ENCODE peak calls at places on chromosomes 13 and 19, in six cellular contexts. O, G, V, A, Q and Y are unnamed samples. For H3K27me3, the result is how much of the 10 kb centered on the place peaks cover.

GRCh38 chr13:21045101-21045500 is 16.3 kb downstream of the LATS2 start:
- DNase-seq in O (no peak), G (no peak), V (no peak), A (no peak), Q (no peak), Y (no peak)

GRCh38 chr13:73293902-73294523 is 235.2 kb downstream of the KLF5 start:
- DNase-seq in O (no peak), G (no peak), V (no peak), A (no peak), Q (no peak), Y (peak)

GRCh38 chr19:28519950-28520861 is 692.7 kb downstream of the UQCRFS1 start:
- DNase-seq in O (no peak), G (no peak), V (no peak), A (peak), Q (no peak), Y (no peak)

GRCh38 chr13:93746589-93746988 is 520.0 kb downstream of the GPC6 start:
- DNase-seq in O (no peak), G (no peak), V (no peak), A (no peak), Q (no peak), Y (no peak)

GRCh38 chr13:73913043-73913740 is 221.0 kb downstream of the KLF12 start:
- DNase-seq in O (peak), G (no peak), V (no peak), A (no peak), Q (no peak), Y (no peak)

GRCh38 chr13:44148159-44148929 is 225.3 kb upstream of the SERP2 start:
- DNase-seq in O (no peak), G (no peak), V (no peak), A (no peak), Q (no peak), Y (no peak)

GRCh38 chr13:33512880-33513554 is 227.5 kb upstream of the STARD13 start:
- DNase-seq in O (no peak), G (no peak), V (no peak), A (no peak), Q (no peak), Y (no peak)

GRCh38 chr13:42617262-42617661 is 43.3 kb downstream of the TNFSF11 start:
- DNase-seq in O (no peak), G (no peak), V (no peak), A (no peak), Q (no peak), Y (no peak)

GRCh38 chr19:34482380-34483250 is 1.1 kb downstream of the WTIP start:
- DNase-seq in O (no peak), G (no peak), V (peak), A (no peak), Q (no peak), Y (no peak)

GRCh38 chr19:10961073-10961762 is 388 bp downstream of the SMARCA4 start:
- DNase-seq in O (peak), G (peak), V (no peak), A (peak), Q (peak), Y (peak)

GRCh38 chr19:49475995-49476880 is 2.2 kb downstream of the FLT3LG start:
- DNase-seq in O (no peak), G (no peak), V (peak), A (peak), Q (no peak), Y (peak)

GRCh38 chr13:50843256-50844043 is at the start of gene DLEU7:
- DNase-seq in O (no peak), G (no peak), V (peak), A (peak), Q (no peak), Y (no peak)

GRCh38 chr13:48144413-48145035 is 49.6 kb upstream of the MED4 start:
- DNase-seq in O (peak), G (no peak), V (no peak), A (no peak), Q (no peak), Y (no peak)

GRCh38 chr19:9139609-9140158 is 513 bp upstream of the ZNF317 start:
- DNase-seq in O (no peak), G (no peak), V (no peak), A (no peak), Q (no peak), Y (no peak)

GRCh38 chr19:47228937-47229673 is 1.9 kb downstream of the BBC3 start:
- DNase-seq in O (peak), G (no peak), V (peak), A (no peak), Q (peak), Y (peak)

GRCh38 chr13:46232281-46232680 is 20.6 kb downstream of the LRRC63 start:
- DNase-seq in O (no peak), G (no peak), V (no peak), A (no peak), Q (no peak), Y (no peak)

GRCh38 chr19:19461671-19462622 is 53.4 kb downstream of the TSSK6 start:
- DNase-seq in O (no peak), G (peak), V (peak), A (peak), Q (peak), Y (peak)

GRCh38 chr19:16068696-16069259 is 7.5 kb upstream of the TPM4 start:
- DNase-seq in O (no peak), G (no peak), V (no peak), A (no peak), Q (no peak), Y (no peak)
- H3K4me3 ChIP-seq in O (peak), G (peak), V (no peak), A (peak), Q (peak), Y (peak)

GRCh38 chr13:112062619-112063308 is 4.2 kb upstream of the SOX1 start:
- DNase-seq in O (no peak), G (no peak), V (no peak), A (no peak), Q (no peak), Y (no peak)

GRCh38 chr13:112064222-112064621 is 2.7 kb upstream of the SOX1 start:
- DNase-seq in O (no peak), G (no peak), V (no peak), A (no peak), Q (no peak), Y (no peak)

GRCh38 chr13:112063309-112063626 is 3.7 kb upstream of the SOX1 start:
- DNase-seq in O (no peak), G (no peak), V (no peak), A (no peak), Q (no peak), Y (no peak)

GRCh38 chr13:112062047-112062618 is 4.8 kb upstream of the SOX1 start:
- DNase-seq in O (no peak), G (no peak), V (no peak), A (no peak), Q (no peak), Y (no peak)

DNA sequence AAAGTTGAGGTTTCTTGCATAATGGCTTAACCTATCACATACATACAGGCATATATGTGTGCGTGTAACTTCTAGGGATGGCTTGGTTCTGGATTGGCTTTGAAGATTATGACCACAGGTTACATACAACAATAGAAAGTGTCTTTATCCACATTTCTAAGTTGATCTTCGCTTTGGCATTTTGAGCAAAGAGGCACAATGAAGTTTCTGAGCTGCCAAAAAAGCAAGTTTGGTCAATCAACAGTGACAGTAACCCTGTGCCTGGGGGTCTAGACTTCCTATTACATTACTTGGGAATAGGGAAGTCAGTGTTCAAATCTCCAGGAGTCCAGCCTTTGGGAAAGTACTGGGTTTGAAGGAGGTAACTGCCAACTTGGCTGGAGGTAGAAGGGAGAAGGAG is 3.1 kb upstream of the SOX1 start:
- DNase-seq in O (no peak), G (no peak), V (no peak), A (no peak), Q (no peak), Y (no peak)
- H3K27me3 ChIP-seq in O (half or more), G (half or more), V (half or more), A (under half), Q (half or more), Y (half or more)

GRCh38 chr19:53883231-53883661 is 1.2 kb downstream of the PRKCG start:
- DNase-seq in O (no peak), G (no peak), V (no peak), A (peak), Q (no peak), Y (no peak)
- TF ChIP-seq CTCF in O (no peak), G (no peak), V (no peak), A (no peak), Q (no peak), Y (no peak)

GRCh38 chr19:44753932-44754742 is 5.6 kb downstream of the BCL3 start:
- DNase-seq in O (peak), G (peak), V (peak), A (peak), Q (peak), Y (peak)

GRCh38 chr19:44756089-44756562 is 7.6 kb downstream of the BCL3 start:
- DNase-seq in O (no peak), G (no peak), V (no peak), A (no peak), Q (no peak), Y (no peak)

GRCh38 chr19:44753619-44753931 is 5.1 kb downstream of the BCL3 start:
- DNase-seq in O (no peak), G (no peak), V (no peak), A (no peak), Q (no peak), Y (no peak)

GRCh38 chr19:44754743-44755066 is 6.2 kb downstream of the BCL3 start:
- DNase-seq in O (no peak), G (no peak), V (no peak), A (no peak), Q (no peak), Y (peak)

DNA sequence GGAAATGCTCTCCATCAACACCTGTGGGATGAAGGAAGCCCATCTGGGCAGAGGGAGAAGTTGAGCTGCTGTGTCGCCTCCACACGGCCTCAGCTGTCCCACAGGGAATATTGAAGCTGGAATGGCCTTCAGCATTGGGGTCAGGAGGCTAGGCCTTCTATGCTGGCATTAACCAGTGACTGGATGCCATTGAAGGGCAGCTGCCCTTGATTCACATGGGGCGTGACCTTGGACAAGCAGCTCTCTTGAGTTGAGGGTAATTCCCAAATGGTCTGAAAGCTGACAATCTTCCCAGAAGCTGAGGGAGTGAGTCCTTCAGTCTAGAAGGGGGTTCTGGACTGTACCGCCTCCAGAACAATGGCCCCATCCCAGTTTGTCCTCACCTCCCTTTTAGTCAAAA is 6.7 kb downstream of the BCL3 start:
- DNase-seq in O (no peak), G (no peak), V (no peak), A (no peak), Q (no peak), Y (no peak)
- H3K4me3 ChIP-seq in O (no peak), G (peak), V (no peak), A (peak), Q (peak), Y (peak)

GRCh38 chr13:110806636-110807035 is 93.1 kb downstream of the ING1 start:
- DNase-seq in O (no peak), G (no peak), V (no peak), A (no peak), Q (no peak), Y (no peak)
- H3K27me3 ChIP-seq in O (under half), G (under half), V (under half), A (under half), Q (under half), Y (under half)